ENCODE peak calls at places on chromosome 5, in five cellular contexts. V, Y, U, T and I are unnamed samples.

GRCh38 chr5:1762121-1762877 is 37.3 kb downstream of the MRPL36 start:
- DNase-seq in V (no peak), Y (no peak), U (no peak), T (peak; percentile 23), I (no peak)

GRCh38 chr5:34898258-34898895 is 16.9 kb downstream of the RAD1 start:
- DNase-seq in V (peak; percentile 41), Y (peak; percentile 62), U (peak; percentile 66), T (no peak), I (no peak)

GRCh38 chr5:100902406-100903035 is 561 bp downstream of the ST8SIA4 start:
- DNase-seq in V (no peak), Y (no peak), U (no peak), T (no peak), I (no peak)

GRCh38 chr5:126450388-126450787 is 27.2 kb downstream of the GRAMD2B start:
- DNase-seq in V (no peak), Y (no peak), U (no peak), T (no peak), I (no peak)

GRCh38 chr5:63401434-63402046 is 560.7 kb downstream of the HTR1A start:
- DNase-seq in V (no peak), Y (peak; percentile 41), U (peak; percentile 77), T (peak; percentile 56), I (peak; percentile 71)

GRCh38 chr5:107806705-107807104 is 136.0 kb upstream of the EFNA5 start:
- DNase-seq in V (no peak), Y (no peak), U (no peak), T (no peak), I (no peak)

GRCh38 chr5:88688242-88688959 is 194.6 kb downstream of the MEF2C start:
- DNase-seq in V (no peak), Y (no peak), U (no peak), T (no peak), I (no peak)

GRCh38 chr5:16759147-16759800 is 142.5 kb upstream of the RETREG1 start:
- DNase-seq in V (no peak), Y (no peak), U (no peak), T (no peak), I (no peak)

GRCh38 chr5:2883771-2884170 is 132.3 kb upstream of the IRX2 start:
- DNase-seq in V (no peak), Y (no peak), U (no peak), T (no peak), I (no peak)

GRCh38 chr5:168651654-168652053 is 72.5 kb upstream of the PANK3 start:
- DNase-seq in V (peak; percentile 27), Y (no peak), U (no peak), T (no peak), I (no peak)

GRCh38 chr5:159928122-159928960 is 12.1 kb downstream of the ADRA1B start:
- DNase-seq in V (no peak), Y (no peak), U (no peak), T (peak; percentile 49), I (no peak)

GRCh38 chr5:126695081-126695480 is 81.9 kb upstream of the LMNB1 start:
- DNase-seq in V (no peak), Y (no peak), U (no peak), T (no peak), I (no peak)

GRCh38 chr5:42912184-42912766 is 100.6 kb upstream of the SELENOP start:
- DNase-seq in V (peak; percentile 22), Y (no peak), U (peak; percentile 40), T (no peak), I (no peak)

GRCh38 chr5:42908509-42909488 is 97.1 kb upstream of the SELENOP start:
- DNase-seq in V (peak; percentile 69), Y (peak; percentile 91), U (peak; percentile 89), T (peak; percentile 92), I (peak; percentile 84)

GRCh38 chr5:42908086-42908485 is 96.4 kb upstream of the SELENOP start:
- DNase-seq in V (no peak), Y (no peak), U (no peak), T (no peak), I (no peak)
- TF ChIP-seq CTCF in V (no peak), Y (no peak), U (no peak), T (no peak), I (no peak)

GRCh38 chr5:142697846-142698245 is 12.0 kb upstream of the FGF1 start:
- DNase-seq in V (no peak), Y (no peak), U (no peak), T (no peak), I (no peak)

GRCh38 chr5:142696379-142696778 is 10.5 kb upstream of the FGF1 start:
- DNase-seq in V (no peak), Y (no peak), U (no peak), T (no peak), I (no peak)

GRCh38 chr5:142697356-142697807 is 11.5 kb upstream of the FGF1 start:
- DNase-seq in V (peak; percentile 29), Y (no peak), U (peak; percentile 27), T (no peak), I (no peak)

GRCh38 chr5:142692280-142692775 is 6.4 kb upstream of the FGF1 start:
- DNase-seq in V (no peak), Y (no peak), U (no peak), T (no peak), I (no peak)

GRCh38 chr5:142694092-142694856 is 8.4 kb upstream of the FGF1 start:
- DNase-seq in V (no peak), Y (no peak), U (no peak), T (no peak), I (no peak)
- TF ChIP-seq CTCF in V (no peak), Y (no peak), U (peak; percentile 34), T (no peak), I (peak; percentile 58)

GRCh38 chr5:77066823-77067442 is 20.2 kb downstream of the ZBED3 start:
- DNase-seq in V (peak; percentile 43), Y (no peak), U (no peak), T (no peak), I (no peak)

GRCh38 chr5:77066191-77066590 is 20.9 kb downstream of the ZBED3 start:
- DNase-seq in V (no peak), Y (no peak), U (no peak), T (no peak), I (no peak)

GRCh38 chr5:77065256-77065655 is 21.8 kb downstream of the ZBED3 start:
- DNase-seq in V (no peak), Y (no peak), U (no peak), T (no peak), I (no peak)

GRCh38 chr5:77064040-77064439 is 23.0 kb downstream of the ZBED3 start:
- DNase-seq in V (no peak), Y (no peak), U (no peak), T (no peak), I (no peak)
- TF ChIP-seq CTCF in V (no peak), Y (no peak), U (peak; percentile 5), T (no peak), I (no peak)

GRCh38 chr5:146541956-146542849 is 26.2 kb upstream of the GPR151 start:
- DNase-seq in V (peak; percentile 11), Y (peak; percentile 77), U (peak; percentile 83), T (peak; percentile 59), I (peak; percentile 81)
- TF ChIP-seq CTCF in V (peak; percentile 80), Y (peak; percentile 76), U (peak; percentile 96), T (peak; percentile 76), I (peak; percentile 92)

DNA sequence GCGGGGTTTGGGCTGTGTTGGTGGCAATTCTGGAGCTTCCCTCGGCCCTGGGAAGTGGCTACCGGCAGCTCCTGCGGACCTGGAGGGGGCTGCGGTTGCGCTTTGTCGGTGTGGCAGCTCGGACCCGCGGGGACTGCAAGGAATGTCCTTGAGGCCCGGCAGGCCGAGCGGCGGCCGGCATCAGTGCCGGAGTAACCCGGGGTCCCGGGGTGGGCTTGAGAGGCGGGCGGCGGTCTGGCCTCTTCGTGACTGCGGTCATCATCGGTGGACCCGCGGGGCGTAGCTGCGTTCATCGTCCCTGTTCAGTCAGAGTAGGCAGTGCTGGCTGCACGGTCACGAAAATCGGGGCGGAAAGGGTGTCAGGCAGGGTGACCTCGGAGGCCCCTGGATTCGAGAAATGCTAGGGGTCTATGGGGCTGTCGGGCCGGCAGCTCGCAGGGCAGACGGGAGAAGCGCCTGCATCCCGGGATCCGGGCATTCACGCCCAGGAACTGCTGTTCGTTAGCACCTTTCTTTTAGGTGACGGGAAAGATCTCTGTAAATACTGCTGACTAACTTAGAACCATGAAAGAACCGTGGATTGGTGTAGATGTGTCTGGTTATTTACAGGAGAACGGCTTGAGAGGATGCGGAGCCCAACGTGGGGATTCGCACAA is 474 bp downstream of the HMGCR start:
- DNase-seq in V (no peak), Y (peak; percentile 47), U (no peak), T (no peak), I (peak; percentile 74)
- TF ChIP-seq CTCF in V (no peak), Y (no peak), U (no peak), T (no peak), I (no peak)

GRCh38 chr5:59798862-59799667 is 94.5 kb downstream of the PDE4D start:
- DNase-seq in V (no peak), Y (peak; percentile 46), U (no peak), T (no peak), I (no peak)

GRCh38 chr5:59799668-59800374 is 93.7 kb downstream of the PDE4D start:
- DNase-seq in V (no peak), Y (no peak), U (peak; percentile 18), T (no peak), I (no peak)

GRCh38 chr5:59795141-59795540 is 98.4 kb downstream of the PDE4D start:
- DNase-seq in V (no peak), Y (no peak), U (no peak), T (no peak), I (no peak)

GRCh38 chr5:59800375-59800893 is 93.1 kb downstream of the PDE4D start:
- DNase-seq in V (no peak), Y (no peak), U (no peak), T (no peak), I (no peak)
- TF ChIP-seq CTCF in V (no peak), Y (no peak), U (no peak), T (no peak), I (peak; percentile 8)

GRCh38 chr5:8869932-8870331 is 675.9 kb downstream of the SEMA5A start:
- DNase-seq in V (no peak), Y (no peak), U (no peak), T (no peak), I (no peak)
- TF ChIP-seq CTCF in V (no peak), Y (no peak), U (no peak), T (no peak), I (no peak)

GRCh38 chr5:8229551-8229950 is 360.6 kb downstream of the MTRR start:
- DNase-seq in V (no peak), Y (no peak), U (no peak), T (no peak), I (no peak)

GRCh38 chr5:8238080-8238479 is 369.1 kb downstream of the MTRR start:
- DNase-seq in V (no peak), Y (no peak), U (no peak), T (no peak), I (no peak)

GRCh38 chr5:8233479-8233878 is 364.5 kb downstream of the MTRR start:
- DNase-seq in V (no peak), Y (no peak), U (no peak), T (no peak), I (no peak)

DNA sequence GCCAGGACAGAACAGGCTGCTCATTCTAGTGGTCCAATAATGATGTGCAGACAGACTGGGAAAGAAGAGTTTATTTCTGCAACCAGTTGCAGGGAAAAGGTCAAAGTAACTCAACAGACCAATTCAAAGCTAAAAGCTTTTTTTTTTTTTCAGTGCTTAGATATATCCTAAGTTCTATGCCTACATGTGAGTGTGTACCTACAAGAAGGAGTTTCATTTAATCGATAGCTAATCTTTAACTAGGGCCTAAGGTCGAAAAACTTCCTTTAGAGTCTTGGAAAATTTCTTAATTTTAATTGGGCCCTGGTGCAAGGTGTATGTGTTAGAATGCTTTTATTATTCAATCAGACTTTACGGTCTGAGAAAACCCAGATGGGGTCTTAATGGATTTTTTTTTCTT is 365.2 kb downstream of the MTRR start:
- DNase-seq in V (no peak), Y (no peak), U (no peak), T (no peak), I (no peak)
- TF ChIP-seq CTCF in V (no peak), Y (no peak), U (no peak), T (no peak), I (no peak)